ENCODE peak calls at places on chromosomes 3 and 15, in four cellular contexts. M is HepG2, S is GM12878, K is K562. E is an unnamed sample.
A peak's percentile ranks its signal among the peaks of the same experiment; 100 is the strongest.

GRCh38 chr3:196643201-196643749 is 3.8 kb downstream of the NRROS start:
- DNase-seq in S (peak; percentile 98), K (no peak), M (no peak), E (no peak)

GRCh38 chr3:158108596-158108995 is 1.3 kb upstream of the RSRC1 start:
- DNase-seq in K (no peak), S (no peak), M (no peak), E (no peak)

GRCh38 chr15:57138260-57138895 is 219.9 kb downstream of the TCF12 start:
- DNase-seq in S (no peak), M (peak; percentile 34), K (peak; percentile 65), E (peak; percentile 45)

GRCh38 chr3:173660645-173661299 is 263.2 kb downstream of the NLGN1 start:
- DNase-seq in S (no peak), K (no peak), M (no peak), E (no peak)

GRCh38 chr3:58711871-58712270 is 45.3 kb upstream of the FAM3D start:
- DNase-seq in S (no peak), K (no peak), M (no peak), E (no peak)

GRCh38 chr15:68271854-68272471 is 5.6 kb upstream of the FEM1B start:
- DNase-seq in M (peak; percentile 63), S (no peak), K (no peak), E (peak; percentile 22)

GRCh38 chr3:61158152-61158551 is 93.1 kb downstream of the FHIT start:
- DNase-seq in S (no peak), K (no peak), M (no peak), E (no peak)

GRCh38 chr15:86572368-86572841 is 492.7 kb downstream of the AGBL1 start:
- DNase-seq in K (no peak), S (no peak), M (no peak), E (no peak)

GRCh38 chr3:8549354-8549753 is 47.7 kb downstream of the LMCD1 start:
- DNase-seq in M (no peak), K (no peak), S (no peak), E (no peak)

GRCh38 chr3:14513566-14514322 is 26.4 kb downstream of the GRIP2 start:
- DNase-seq in K (no peak), M (no peak), S (no peak), E (no peak)

GRCh38 chr15:68601206-68602197 is 22.7 kb downstream of the CORO2B start:
- DNase-seq in K (no peak), M (no peak), S (no peak), E (no peak)

DNA sequence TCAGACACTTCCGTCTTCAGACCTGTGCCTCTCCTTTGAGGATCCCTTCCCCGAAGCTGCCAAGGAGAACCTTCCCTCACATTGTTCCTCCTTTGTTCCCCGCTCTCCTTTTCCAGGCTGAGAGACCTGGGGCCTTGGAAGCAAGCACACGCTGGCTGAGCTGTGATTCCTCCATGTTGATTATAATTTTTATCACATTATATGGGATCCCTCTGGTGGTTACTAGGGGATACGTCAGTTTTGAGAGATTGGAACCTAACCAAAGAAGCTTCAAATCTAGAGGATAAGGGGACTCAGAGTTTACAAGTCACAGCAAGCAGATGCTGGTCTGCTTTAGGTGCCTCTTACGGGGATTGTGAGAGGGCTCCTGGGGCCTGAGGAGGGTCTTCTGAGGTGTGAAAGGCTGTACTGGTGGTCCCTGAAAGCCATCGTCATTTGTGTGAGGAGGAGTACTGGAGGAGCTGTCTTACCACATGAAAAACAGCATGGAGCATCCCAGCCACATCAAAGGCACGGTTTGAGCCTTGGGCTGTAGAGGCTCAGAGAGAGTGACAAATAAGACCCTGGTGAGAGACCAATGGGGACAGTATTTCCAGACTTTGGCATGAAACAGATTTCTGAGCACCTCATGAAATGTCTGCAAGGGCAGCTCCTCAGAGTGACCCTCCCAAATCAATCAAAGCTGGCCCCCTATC is 760.1 kb upstream of the CFAP20DC start:
- DNase-seq in M (no peak), S (no peak), K (no peak), E (peak; percentile 34)
- TF ChIP-seq TARDBP in M (no peak), S (no peak), K (no peak), E (no peak)

DNA sequence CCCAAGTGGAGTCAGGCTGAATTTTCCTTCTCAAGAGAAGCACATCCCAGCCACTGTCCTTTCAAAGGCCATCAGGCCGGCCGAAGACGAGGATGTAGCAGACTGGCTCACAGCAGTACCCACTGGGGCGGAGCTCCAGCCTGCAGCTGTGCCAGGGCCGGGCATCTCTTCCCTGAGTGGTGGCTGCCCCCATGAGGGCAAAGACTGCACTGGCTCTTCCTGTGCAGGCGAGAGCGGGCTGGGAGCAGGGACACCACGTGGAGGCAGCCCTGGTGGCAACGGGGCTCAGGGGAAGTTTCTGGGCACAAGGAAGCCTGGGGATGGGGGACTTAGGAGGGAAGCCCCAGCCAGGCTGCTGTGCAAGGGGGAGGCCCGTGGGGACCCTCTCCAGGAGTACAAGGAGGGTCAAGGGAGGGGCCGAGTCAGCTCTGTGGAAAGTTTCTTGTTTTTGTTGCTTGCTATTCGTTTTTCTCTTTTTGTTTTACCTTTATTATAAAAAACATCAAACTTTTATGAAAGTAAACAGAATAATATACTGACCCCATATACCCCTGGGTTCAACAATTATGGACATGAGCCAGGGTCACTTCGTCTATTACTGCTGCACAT is 66.1 kb downstream of the RPN1 start:
- DNase-seq in S (peak; percentile 4), K (peak; percentile 66), M (peak; percentile 59), E (peak; percentile 35)
- TF ChIP-seq TARDBP in S (no peak), K (no peak), M (no peak), E (no peak)

GRCh38 chr15:71707230-71708051 is 102.9 kb upstream of the NR2E3 start:
- DNase-seq in K (no peak), M (no peak), S (no peak), E (no peak)
- TF ChIP-seq TARDBP in K (no peak), M (no peak), S (no peak), E (no peak)

GRCh38 chr15:63122002-63122893 is 587 bp downstream of the LACTB start:
- DNase-seq in S (peak; percentile 44), K (peak; percentile 86), M (peak; percentile 73), E (peak; percentile 83)
- TF ChIP-seq TARDBP in S (no peak), K (no peak), M (no peak), E (no peak)

GRCh38 chr15:92157666-92158298 is 235.9 kb upstream of the ST8SIA2 start:
- DNase-seq in K (no peak), M (no peak), S (no peak), E (no peak)

GRCh38 chr15:92155941-92156340 is 237.7 kb upstream of the ST8SIA2 start:
- DNase-seq in M (no peak), S (no peak), K (no peak), E (peak; percentile 12)

GRCh38 chr15:92159906-92160841 is 233.5 kb upstream of the ST8SIA2 start:
- DNase-seq in M (no peak), K (no peak), S (no peak), E (no peak)

GRCh38 chr15:92159481-92159880 is 234.2 kb upstream of the ST8SIA2 start:
- DNase-seq in K (no peak), M (no peak), S (no peak), E (no peak)

DNA sequence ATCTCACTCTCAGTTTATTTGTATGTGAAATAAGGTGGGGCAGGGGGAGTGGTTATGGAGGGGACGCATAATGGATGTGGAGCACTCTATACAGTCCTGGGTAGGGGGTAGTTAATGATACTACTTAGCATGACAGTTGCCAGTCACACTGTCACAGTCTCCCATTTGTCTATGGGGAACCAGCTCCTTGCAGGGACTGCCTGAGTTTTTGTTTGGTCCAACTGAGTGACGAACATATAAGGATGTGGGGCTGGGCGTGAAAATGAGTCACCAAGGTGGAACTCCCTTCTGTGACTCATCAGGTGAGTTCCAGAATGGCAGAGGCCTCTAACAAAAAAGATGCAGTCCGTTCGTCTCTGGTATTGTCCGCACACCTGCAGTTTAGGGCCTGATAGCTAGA is 235.3 kb upstream of the ST8SIA2 start:
- DNase-seq in K (peak; percentile 3), S (peak; percentile 13), M (no peak), E (no peak)
- TF ChIP-seq TARDBP in K (no peak), S (no peak), M (no peak), E (no peak)

DNA sequence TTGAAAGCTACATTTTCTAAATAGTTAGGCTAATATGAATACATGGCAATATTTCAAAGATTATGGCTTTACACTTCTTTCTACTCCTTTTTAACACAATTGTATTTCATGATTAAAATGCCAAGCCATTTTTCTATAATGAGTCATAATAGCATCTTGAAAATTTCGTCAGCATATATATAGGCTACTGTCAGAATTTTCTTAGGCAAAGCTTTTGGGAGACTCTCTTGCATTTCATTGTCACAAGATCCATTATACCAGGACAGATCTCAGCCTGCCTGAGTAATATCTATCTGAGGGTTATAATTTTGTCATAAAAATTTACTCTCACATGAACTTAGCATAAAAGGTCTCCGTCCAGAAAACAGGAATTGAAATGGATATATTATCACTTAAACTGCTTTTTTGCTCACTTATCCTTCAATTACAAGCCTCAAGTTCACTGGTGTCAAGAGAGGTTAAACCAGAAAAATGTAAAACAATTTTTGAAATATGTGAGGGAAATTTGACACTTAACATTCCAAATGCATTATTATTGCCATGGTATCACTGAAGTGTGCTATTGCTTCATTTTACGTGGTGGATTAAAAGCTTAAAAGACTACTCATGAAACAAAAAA is 37.2 kb downstream of the CPA3 start:
- DNase-seq in K (no peak), S (no peak), M (no peak), E (no peak)
- TF ChIP-seq TARDBP in K (no peak), S (no peak), M (no peak), E (no peak)

E was measured in HEK293T.